ENCODE peak calls at places on chromosomes 3 and 15, in nine cellular contexts. O is A549, Y is fibroblast of lung, G is coronary artery, E is IMR-90, R is pancreas, K is body of pancreas, L is upper lobe of left lung, A is uterus. X is an unnamed sample.

GRCh38 chr3:149701206-149701976 is 43.6 kb upstream of the WWTR1 start:
- DNase-seq in O (no peak), K (no peak), G (no peak), L (no peak), A (no peak), E (no peak), Y (no peak), R (no peak), X (no peak)

GRCh38 chr3:190131329-190131728 is 10.6 kb upstream of the P3H2 start:
- DNase-seq in L (no peak), G (no peak), K (peak), R (no peak), Y (peak), A (no peak), E (peak), O (peak), X (peak)

GRCh38 chr3:171640520-171641412 is 169.5 kb downstream of the PLD1 start:
- DNase-seq in K (no peak), G (no peak), E (peak), R (no peak), A (no peak), O (peak), Y (peak), L (no peak), X (peak)

GRCh38 chr15:23647421-23648375 is at the start of gene MAGEL2:
- DNase-seq in K (peak), R (no peak), G (no peak), Y (peak), A (no peak), E (no peak), O (no peak), L (no peak), X (no peak)

GRCh38 chr3:172287811-172288477 is 160.3 kb downstream of the GHSR start:
- DNase-seq in E (no peak), Y (no peak), O (no peak), K (no peak), A (no peak), L (no peak), R (no peak), G (no peak), X (no peak)

GRCh38 chr15:39878401-39878775 is 41.7 kb downstream of the GPR176 start:
- DNase-seq in R (no peak), K (no peak), L (no peak), G (no peak), Y (peak), A (no peak), E (peak), O (no peak), X (no peak)

GRCh38 chr3:108327168-108327567 is 30.8 kb downstream of the HHLA2 start:
- DNase-seq in Y (no peak), E (no peak), A (no peak), G (no peak), K (no peak), O (no peak), L (no peak), R (no peak), X (no peak)

GRCh38 chr15:50911641-50912040 is 3.2 kb downstream of the AP4E1 start:
- DNase-seq in O (no peak), A (no peak), L (no peak), R (no peak), Y (no peak), E (no peak), G (no peak), K (no peak), X (no peak)

GRCh38 chr3:98765721-98766120 is 2.6 kb downstream of the ST3GAL6 start:
- DNase-seq in Y (no peak), O (no peak), L (no peak), E (no peak), G (no peak), A (no peak), R (no peak), K (no peak), X (no peak)

GRCh38 chr3:53820756-53821580 is 25.3 kb downstream of the CHDH start:
- DNase-seq in L (no peak), O (no peak), A (no peak), Y (no peak), E (no peak), G (peak), R (no peak), K (no peak), X (no peak)

GRCh38 chr3:150230037-150230436 is 178.1 kb upstream of the TSC22D2 start:
- DNase-seq in A (no peak), O (no peak), G (no peak), K (no peak), Y (no peak), E (no peak), R (no peak), L (no peak), X (no peak)

GRCh38 chr3:4814302-4814903 is 164.8 kb upstream of the BHLHE40 start:
- DNase-seq in R (no peak), O (no peak), K (no peak), G (no peak), E (no peak), Y (peak), A (peak), L (peak), X (no peak)

GRCh38 chr3:39383913-39384664 is 919 bp downstream of the SLC25A38 start:
- DNase-seq in L (peak), Y (peak), A (peak), R (peak), K (peak), G (peak), E (peak), O (peak), X (peak)

GRCh38 chr3:99579965-99580364 is 58.4 kb upstream of the COL8A1 start:
- DNase-seq in E (no peak), G (no peak), O (no peak), Y (no peak), A (no peak), K (no peak), R (no peak), L (no peak), X (no peak)

GRCh38 chr3:73498764-73499622 is 125.7 kb downstream of the PDZRN3 start:
- DNase-seq in L (no peak), G (no peak), K (no peak), A (no peak), E (peak), Y (peak), R (no peak), O (no peak), X (no peak)

GRCh38 chr3:114615535-114616064 is 321.8 kb downstream of the TIGIT start:
- DNase-seq in L (no peak), G (no peak), R (no peak), K (no peak), A (no peak), Y (no peak), E (no peak), O (no peak), X (no peak)

GRCh38 chr3:74614133-74614967 is at the start of gene CNTN3:
- DNase-seq in K (peak), A (no peak), L (peak), G (no peak), E (peak), Y (peak), O (no peak), R (peak), X (no peak)

GRCh38 chr3:53844262-53845102 is 1.7 kb downstream of the CHDH start:
- DNase-seq in K (peak), Y (no peak), E (no peak), A (no peak), G (no peak), O (no peak), L (no peak), R (no peak), X (no peak)

GRCh38 chr3:135860761-135861160 is 104.8 kb upstream of the PPP2R3A start:
- DNase-seq in Y (peak), K (no peak), O (no peak), E (no peak), R (no peak), L (no peak), G (no peak), A (no peak), X (no peak)

GRCh38 chr3:160331127-160331937 is 67.7 kb downstream of the IFT80 start:
- DNase-seq in A (no peak), O (peak), K (no peak), R (no peak), G (no peak), E (peak), L (no peak), Y (peak), X (no peak)

GRCh38 chr3:18189651-18190050 is 235.5 kb downstream of the SATB1 start:
- DNase-seq in G (no peak), L (no peak), R (no peak), Y (peak), E (peak), K (peak), A (no peak), O (no peak), X (peak)
- TF ChIP-seq CTCF in G (no peak), L (no peak), R (no peak), Y (no peak), E (no peak), K (no peak), A (no peak), O (no peak), X (no peak)

DNA sequence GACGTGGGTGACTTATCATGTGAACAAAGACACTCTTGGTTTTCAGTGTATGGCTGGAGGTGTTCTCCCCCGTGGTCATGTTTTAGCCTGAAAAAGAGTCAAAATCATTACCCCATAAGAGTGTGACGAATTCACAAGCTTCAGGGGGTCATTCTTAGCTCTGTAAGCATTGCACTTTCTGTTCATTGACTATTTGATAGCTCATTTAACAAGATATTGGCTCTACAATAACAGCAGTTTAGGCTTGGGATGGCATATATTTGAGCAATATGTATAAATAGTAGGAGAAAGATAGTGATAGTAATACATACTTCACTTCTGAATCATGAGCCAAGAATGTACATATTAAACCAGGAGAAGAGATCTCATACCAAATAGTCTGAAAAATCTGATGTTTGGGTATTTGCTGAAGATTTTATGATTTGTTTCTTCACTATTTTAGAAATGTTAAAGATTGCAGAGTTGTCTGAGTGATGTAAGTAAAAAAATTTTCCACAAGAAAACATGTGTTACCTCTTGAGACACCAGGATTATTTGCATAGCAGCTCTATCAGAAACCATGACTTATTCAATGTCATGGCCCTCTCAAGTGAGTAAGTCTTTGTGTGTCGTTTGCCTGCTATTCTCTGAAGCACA is 996.0 kb downstream of the OTOL1 start:
- DNase-seq in R (no peak), Y (peak), A (no peak), L (no peak), G (no peak), E (peak), O (peak), K (no peak), X (no peak)
- H3K4me3 ChIP-seq in R (no peak), Y (no peak), A (no peak), L (no peak), G (no peak), E (no peak), O (no peak), K (no peak), X (no peak)

DNA sequence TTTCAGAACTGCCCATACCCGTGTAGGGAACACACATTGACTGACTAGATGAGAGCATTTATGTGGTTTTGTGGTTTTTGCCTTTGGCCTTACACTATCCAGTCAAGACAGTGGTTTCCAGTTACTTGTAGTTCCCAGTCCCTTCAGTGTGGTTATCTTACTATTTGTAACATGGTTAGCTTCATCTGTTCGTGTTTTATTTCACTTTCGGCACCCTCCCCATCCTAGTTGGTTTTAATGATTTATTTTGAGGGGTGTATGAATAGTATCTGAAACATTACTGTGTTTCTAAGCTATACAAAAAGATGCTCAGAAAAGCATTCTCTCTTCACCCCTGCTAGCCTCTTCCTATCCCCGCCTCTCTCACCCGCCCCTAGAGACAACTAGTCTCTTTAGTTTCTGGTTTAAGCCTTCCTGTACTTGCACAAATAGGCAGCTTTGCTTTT is 14.1 kb downstream of the LYSMD4 start:
- DNase-seq in L (no peak), K (no peak), R (no peak), O (no peak), G (no peak), E (peak), A (no peak), Y (peak), X (peak)
- TF ChIP-seq CTCF in L (no peak), K (no peak), R (no peak), O (no peak), G (no peak), E (no peak), A (no peak), Y (no peak), X (no peak)

GRCh38 chr15:67022587-67022986 is 42.8 kb upstream of the SMAD3 start:
- DNase-seq in E (no peak), G (no peak), Y (no peak), A (no peak), O (no peak), R (no peak), K (no peak), L (no peak), X (no peak)

GRCh38 chr15:67023517-67024321 is 41.7 kb upstream of the SMAD3 start:
- DNase-seq in K (peak), A (no peak), R (peak), E (no peak), Y (no peak), O (no peak), L (no peak), G (no peak), X (no peak)

GRCh38 chr15:67025719-67026118 is 39.7 kb upstream of the SMAD3 start:
- DNase-seq in L (peak), R (no peak), G (no peak), A (no peak), Y (peak), O (peak), K (peak), E (peak), X (no peak)

GRCh38 chr15:67024998-67025368 is 40.4 kb upstream of the SMAD3 start:
- DNase-seq in R (no peak), L (no peak), E (no peak), A (no peak), O (no peak), Y (no peak), G (no peak), K (peak), X (no peak)

DNA sequence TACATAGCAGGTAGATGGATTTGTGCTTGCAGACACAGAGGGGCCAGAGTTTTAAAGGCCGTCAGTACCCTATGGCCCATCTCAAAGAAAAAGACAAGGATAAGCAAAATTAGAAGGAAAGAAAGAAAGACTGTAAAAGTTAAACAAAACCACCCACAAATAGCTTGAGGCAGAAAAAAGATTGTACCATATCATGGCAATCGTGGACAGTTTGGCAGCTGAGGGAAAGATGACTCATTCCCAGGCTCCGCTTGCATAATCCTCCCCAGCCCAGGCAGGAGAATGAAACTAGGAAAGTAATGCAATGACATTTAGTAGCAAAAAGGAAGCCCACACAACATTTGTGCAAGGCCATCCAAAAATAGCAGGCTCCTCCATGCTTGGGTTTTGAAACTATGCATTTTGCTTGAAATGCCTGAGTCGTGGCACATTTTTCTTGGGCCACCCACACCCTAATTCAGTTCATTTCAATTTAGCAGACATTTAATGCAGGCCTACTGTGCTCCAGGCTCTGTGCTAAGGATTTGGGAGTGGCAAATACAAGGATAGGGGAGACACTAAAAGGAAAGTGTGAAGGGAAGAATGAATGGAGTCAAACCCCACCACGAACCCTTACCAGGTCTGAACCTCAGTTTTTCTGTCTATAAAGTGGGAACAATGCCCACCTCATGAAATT is 40.9 kb upstream of the SMAD3 start:
- DNase-seq in K (peak), A (peak), L (peak), G (peak), Y (peak), R (peak), E (peak), O (peak), X (peak)
- H3K4me3 ChIP-seq in K (no peak), A (no peak), L (no peak), G (no peak), Y (no peak), R (no peak), E (no peak), O (no peak), X (no peak)

GRCh38 chr15:26972636-26973035 is 1.7 kb downstream of the GABRG3 start:
- DNase-seq in K (no peak), O (no peak), Y (peak), L (no peak), A (no peak), R (no peak), G (no peak), E (no peak), X (no peak)

GRCh38 chr15:26970712-26971210 is at the start of gene GABRG3:
- DNase-seq in A (no peak), K (no peak), Y (peak), O (peak), G (no peak), R (no peak), E (no peak), L (no peak), X (no peak)

GRCh38 chr15:26971303-26972018 is 480 bp downstream of the GABRG3 start:
- DNase-seq in L (no peak), O (no peak), R (no peak), Y (peak), E (no peak), G (no peak), K (no peak), A (no peak), X (no peak)

GRCh38 chr15:26974120-26974780 is 3.3 kb downstream of the GABRG3 start:
- DNase-seq in A (no peak), L (no peak), G (no peak), O (peak), R (no peak), Y (peak), E (peak), K (no peak), X (no peak)
- TF ChIP-seq CTCF in A (no peak), L (no peak), G (no peak), O (peak), R (no peak), Y (no peak), E (peak), K (no peak), X (peak)

GRCh38 chr3:63015614-63016016 is 140.4 kb upstream of the CADPS start:
- DNase-seq in O (peak), L (no peak), E (no peak), Y (peak), K (no peak), A (no peak), R (no peak), G (no peak), X (no peak)
- H3K4me3 ChIP-seq in O (no peak), L (no peak), E (no peak), Y (no peak), K (no peak), A (no peak), R (no peak), G (no peak), X (no peak)

GRCh38 chr3:40847571-40847992 is 322.8 kb downstream of the ZNF621 start:
- DNase-seq in O (no peak), R (no peak), K (peak), Y (peak), E (no peak), A (peak), L (no peak), G (no peak), X (no peak)
- TF ChIP-seq CTCF in O (no peak), R (no peak), K (no peak), Y (no peak), E (no peak), A (peak), L (no peak), G (no peak), X (no peak)

GRCh38 chr15:63598467-63599400 is 1.5 kb downstream of the FBXL22 start:
- DNase-seq in L (no peak), K (no peak), A (peak), G (no peak), O (no peak), R (peak), Y (peak), E (no peak), X (no peak)
- H3K4me3 ChIP-seq in L (no peak), K (no peak), A (peak), G (peak), O (no peak), R (no peak), Y (no peak), E (no peak), X (no peak)

X was measured in HFF-Myc.